ENCODE peak calls at places on chromosomes 1 and 21, in four cellular contexts. W is NCI-H460, B is stromal cell of bone marrow, Z is HFFc6. C is an unnamed sample.

GRCh38 chr21:36072453-36073167 is 2.8 kb downstream of the CBR1 start:
- DNase-seq in W (no peak), B (no peak), Z (no peak), C (no peak)

GRCh38 chr21:16241021-16241420 is 511.2 kb downstream of the USP25 start:
- DNase-seq in W (no peak), Z (no peak), B (peak; percentile 12), C (no peak)

GRCh38 chr1:205270764-205271163 is 43.0 kb downstream of the TMCC2 start:
- DNase-seq in W (no peak), B (no peak), Z (peak; percentile 62), C (no peak)

GRCh38 chr1:19432943-19433609 is 52.3 kb downstream of the CAPZB start:
- DNase-seq in W (no peak), B (no peak), Z (no peak), C (no peak)

GRCh38 chr1:107534632-107535031 is 393.8 kb downstream of the NTNG1 start:
- DNase-seq in Z (no peak), B (no peak), W (no peak), C (no peak)

GRCh38 chr1:119409731-119410130 is 5.2 kb upstream of the HSD3B2 start:
- DNase-seq in W (no peak), Z (peak; percentile 15), B (peak; percentile 47), C (no peak)

GRCh38 chr1:104648269-104648691 is 898.6 kb downstream of the AMY1C start:
- DNase-seq in W (peak; percentile 17), Z (peak; percentile 1), B (peak; percentile 0), C (peak; percentile 32)

GRCh38 chr1:45802343-45803298 is 791 bp upstream of the MAST2 start:
- DNase-seq in W (peak; percentile 60), B (peak; percentile 98), Z (peak; percentile 98), C (peak; percentile 88)

GRCh38 chr1:181179279-181179979 is 90.9 kb downstream of the IER5 start:
- DNase-seq in B (no peak), Z (no peak), W (no peak), C (no peak)

GRCh38 chr1:204348722-204349121 is 11.0 kb downstream of the PLEKHA6 start:
- DNase-seq in W (no peak), B (no peak), Z (no peak), C (no peak)